ENCODE peak calls at places on chromosomes 2 and 18, in four cellular contexts. B is transverse colon, Z is coronary artery, A is bronchial epithelial cell. F is an unnamed sample.

GRCh38 chr2:167404896-167405295 is 516.6 kb downstream of the XIRP2 start:
- DNase-seq in A (peak), Z (no peak), B (no peak), F (no peak)

GRCh38 chr2:84386326-84386995 is 72.6 kb downstream of the SUCLG1 start:
- DNase-seq in A (no peak), B (no peak), Z (no peak), F (no peak)

GRCh38 chr2:74856004-74856578 is 22.2 kb downstream of the HK2 start:
- DNase-seq in A (no peak), Z (no peak), B (peak), F (no peak)

GRCh38 chr2:162919111-162919510 is 80.5 kb upstream of the KCNH7 start:
- DNase-seq in Z (no peak), B (no peak), A (no peak), F (no peak)

GRCh38 chr2:148853458-148853857 is 21.6 kb upstream of the KIF5C start:
- DNase-seq in B (no peak), A (no peak), Z (no peak), F (no peak)

GRCh38 chr2:170715932-170716777 is 1.0 kb downstream of the SP5 start:
- DNase-seq in Z (no peak), A (no peak), B (peak), F (no peak)

GRCh38 chr2:44246840-44247369 is 28.4 kb upstream of the SLC3A1 start:
- DNase-seq in A (no peak), B (no peak), Z (no peak), F (no peak)

GRCh38 chr18:78242796-78243195 is 736.8 kb upstream of the SALL3 start:
- DNase-seq in A (no peak), B (no peak), Z (no peak), F (no peak)

GRCh38 chr2:119338826-119339561 is 27.6 kb downstream of the C2orf76 start:
- DNase-seq in B (peak), A (no peak), Z (no peak), F (peak)

GRCh38 chr2:201402651-201403573 is 45.8 kb upstream of the FLACC1 start:
- DNase-seq in B (no peak), Z (no peak), A (no peak), F (no peak)

GRCh38 chr18:23844991-23845680 is 155.9 kb downstream of the LAMA3 start:
- DNase-seq in Z (no peak), A (peak), B (no peak), F (no peak)

GRCh38 chr2:41803361-41803760 is 244.5 kb upstream of the PKDCC start:
- DNase-seq in B (no peak), A (no peak), Z (no peak), F (no peak)

GRCh38 chr2:41806286-41806685 is 241.5 kb upstream of the PKDCC start:
- DNase-seq in B (no peak), Z (no peak), A (no peak), F (no peak)
- TF ChIP-seq CTCF in B (peak), Z (no peak), A (no peak), F (no peak)

DNA sequence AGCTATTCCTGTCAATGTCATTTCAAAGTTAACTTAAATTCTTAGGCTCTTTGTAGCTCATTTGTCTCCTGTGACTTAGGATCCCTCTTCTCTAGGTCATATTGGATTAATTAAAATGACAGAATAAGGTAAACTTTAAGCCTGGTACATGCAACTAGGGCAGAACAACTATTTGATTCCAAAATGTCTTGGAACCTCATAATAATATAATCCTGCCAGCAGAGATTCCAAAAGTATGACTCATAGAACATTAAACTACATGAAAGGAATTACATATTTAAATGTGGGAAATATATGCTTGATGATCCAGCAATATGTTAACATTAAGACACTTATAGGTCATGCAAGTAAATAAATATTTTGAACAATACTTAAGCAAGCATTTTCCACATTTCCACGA is 63.3 kb downstream of the COL3A1 start:
- DNase-seq in A (peak), Z (no peak), B (no peak), F (no peak)
- H3K4me3 ChIP-seq in A (no peak), Z (no peak), B (no peak), F (no peak)

GRCh38 chr18:12657048-12657848 is 659 bp downstream of the SPIRE1 start:
- DNase-seq in Z (peak), A (no peak), B (peak), F (no peak)

GRCh38 chr18:12656671-12657047 is 1.2 kb downstream of the SPIRE1 start:
- DNase-seq in B (no peak), A (peak), Z (no peak), F (no peak)

GRCh38 chr18:12659904-12660605 is 2.1 kb upstream of the SPIRE1 start:
- DNase-seq in A (peak), B (peak), Z (no peak), F (peak)

GRCh38 chr18:12654971-12655370 is 2.9 kb downstream of the SPIRE1 start:
- DNase-seq in A (no peak), Z (no peak), B (no peak), F (no peak)

GRCh38 chr18:12657849-12658829 is at the start of gene SPIRE1:
- DNase-seq in B (peak), Z (peak), A (peak), F (no peak)
- TF ChIP-seq CTCF in B (no peak), Z (no peak), A (no peak), F (no peak)

GRCh38 chr18:43744960-43745740 is 467.9 kb upstream of the SYT4 start:
- DNase-seq in A (no peak), Z (no peak), B (no peak), F (no peak)
- H3K4me3 ChIP-seq in A (no peak), Z (no peak), B (no peak), F (no peak)

DNA sequence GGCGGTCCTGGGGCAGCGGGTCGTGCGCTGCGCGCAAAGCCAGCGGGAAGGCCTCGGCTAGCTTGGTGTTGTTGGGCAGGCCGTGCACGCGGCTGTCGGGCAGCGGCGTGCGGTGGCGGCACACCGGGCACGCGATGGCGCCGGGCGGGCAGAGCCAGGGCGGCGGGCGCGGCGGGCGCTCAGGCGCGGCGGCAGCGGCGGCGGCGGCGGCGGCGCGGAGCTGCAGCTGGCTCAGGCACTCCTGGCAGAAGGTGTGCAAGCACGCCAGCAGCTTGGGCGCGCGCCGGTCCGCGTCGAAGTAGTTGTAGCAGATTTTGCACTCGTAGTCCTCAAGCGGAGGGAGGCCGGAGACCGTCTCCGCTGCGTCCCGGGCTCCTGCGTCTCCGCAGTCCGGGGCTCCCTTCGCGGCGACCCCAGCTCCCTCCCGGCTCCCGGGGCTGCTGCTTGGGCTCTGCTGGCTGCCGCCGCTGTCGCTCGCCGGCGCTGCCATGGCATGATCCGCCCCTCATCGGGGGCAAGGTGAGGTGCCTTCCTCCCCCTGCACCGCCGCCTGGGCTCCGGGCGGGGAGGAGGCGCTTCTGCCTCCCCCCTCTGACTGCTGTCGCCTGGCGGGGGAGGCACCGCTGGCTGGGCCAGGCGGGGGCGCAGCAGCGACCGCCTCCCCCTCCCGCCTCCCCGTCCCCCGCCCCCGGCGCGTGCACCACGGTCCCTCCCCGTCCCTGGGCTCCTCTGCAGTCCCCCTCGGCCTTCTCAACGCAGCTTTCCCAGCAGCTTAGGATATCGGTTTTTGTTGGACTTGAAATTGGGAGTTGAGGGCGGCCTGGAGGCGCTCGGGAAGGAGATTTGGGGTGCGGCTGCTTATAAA is 21.0 kb upstream of the PAX3 start:
- DNase-seq in B (no peak), Z (no peak), A (no peak), F (no peak)
- TF ChIP-seq CTCF in B (no peak), Z (no peak), A (no peak), F (no peak)

DNA sequence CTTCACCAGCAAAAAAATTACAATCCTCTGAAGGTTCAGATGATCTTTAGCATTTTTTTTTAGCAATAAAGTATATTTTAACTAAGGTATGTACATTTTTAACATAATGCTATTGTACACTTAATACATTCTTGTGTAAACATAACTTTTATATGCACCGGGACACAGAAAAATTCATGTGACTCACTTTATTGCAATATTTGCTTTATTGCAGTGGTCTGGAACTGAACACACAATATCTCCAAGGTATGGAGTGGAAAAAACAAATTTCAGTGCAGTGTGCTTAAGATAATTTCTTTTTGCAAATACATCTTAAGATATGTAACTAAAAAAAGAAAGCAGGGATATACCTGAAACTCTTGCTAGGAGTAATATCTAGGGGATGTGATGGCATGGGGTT is 5.1 kb upstream of the TWSG1 start:
- DNase-seq in Z (no peak), A (peak), B (no peak), F (no peak)
- H3K4me3 ChIP-seq in Z (no peak), A (no peak), B (no peak), F (no peak)

GRCh38 chr2:61176755-61177726 is 15.1 kb downstream of the C2orf74 start:
- DNase-seq in A (peak), Z (peak), B (peak), F (peak)
- TF ChIP-seq CTCF in A (no peak), Z (no peak), B (peak), F (no peak)

GRCh38 chr18:13394794-13395193 is 176.2 kb downstream of the LDLRAD4 start:
- DNase-seq in B (no peak), Z (no peak), A (no peak), F (no peak)

GRCh38 chr18:13395577-13395976 is 177.0 kb downstream of the LDLRAD4 start:
- DNase-seq in Z (no peak), A (no peak), B (no peak), F (no peak)

GRCh38 chr18:13392899-13393298 is 174.3 kb downstream of the LDLRAD4 start:
- DNase-seq in Z (peak), A (no peak), B (no peak), F (no peak)

GRCh38 chr18:13392029-13392750 is 173.6 kb downstream of the LDLRAD4 start:
- DNase-seq in A (no peak), Z (no peak), B (no peak), F (no peak)

GRCh38 chr18:13393338-13393737 is 174.8 kb downstream of the LDLRAD4 start:
- DNase-seq in A (no peak), B (no peak), Z (no peak), F (no peak)
- H3K4me3 ChIP-seq in A (no peak), B (no peak), Z (no peak), F (no peak)

GRCh38 chr2:709138-709779 is 32.1 kb upstream of the TMEM18 start:
- DNase-seq in B (no peak), Z (no peak), A (no peak), F (no peak)
- TF ChIP-seq CTCF in B (no peak), Z (no peak), A (no peak), F (no peak)

F was measured in GM12864.